ENCODE peak calls at places on chromosomes 4 and X, in seven cellular contexts. E, L, F, V, H, R and O are unnamed samples. For H3K27me3, the result is how much of the 10 kb centered on the place peaks cover.

GRCh38 chr4:129602447-129602846 is 506.5 kb downstream of the C4orf33 start:
- DNase-seq in E (no peak), L (no peak), F (no peak), V (no peak), H (no peak), R (no peak), O (no peak)

GRCh38 chrX:83984961-83985360 is 124.0 kb downstream of the CYLC1 start:
- DNase-seq in E (no peak), L (no peak), F (no peak), V (no peak), H (no peak), R (no peak), O (no peak)

GRCh38 chrX:94751611-94752010 is 1077.6 kb downstream of the FAM133A start:
- DNase-seq in E (no peak), L (no peak), F (no peak), V (no peak), H (no peak), R (no peak), O (no peak)

GRCh38 chr4:77418333-77418732 is 187.3 kb upstream of the CXCL13 start:
- DNase-seq in E (no peak), L (no peak), F (peak), V (peak), H (no peak), R (no peak), O (no peak)

GRCh38 chrX:96576358-96576757 is 108.3 kb upstream of the DIAPH2 start:
- DNase-seq in E (no peak), L (no peak), F (no peak), V (no peak), H (no peak), R (no peak), O (no peak)

GRCh38 chr4:28287837-28288236 is 1427.2 kb downstream of the STIM2 start:
- DNase-seq in E (no peak), L (no peak), F (no peak), V (no peak), H (no peak), R (no peak), O (peak)

GRCh38 chr4:118363166-118363565 is 10.4 kb upstream of the PRSS12 start:
- DNase-seq in E (no peak), L (no peak), F (no peak), V (no peak), H (no peak), R (no peak), O (no peak)

GRCh38 chr4:17027495-17027894 is 129.1 kb upstream of the LDB2 start:
- DNase-seq in E (no peak), L (no peak), F (peak), V (no peak), H (no peak), R (no peak), O (no peak)

GRCh38 chr4:17707671-17708070 is 73.8 kb downstream of the FAM184B start:
- DNase-seq in E (no peak), L (no peak), F (no peak), V (no peak), H (no peak), R (no peak), O (no peak)

GRCh38 chr4:96736352-96736889 is 896.5 kb downstream of the PDHA2 start:
- DNase-seq in E (no peak), L (no peak), F (peak), V (no peak), H (no peak), R (no peak), O (no peak)

GRCh38 chr4:13966241-13967195 is 339.0 kb upstream of the BOD1L1 start:
- DNase-seq in E (no peak), L (no peak), F (no peak), V (no peak), H (no peak), R (no peak), O (no peak)

GRCh38 chr4:80535551-80535950 is 200.0 kb downstream of the CFAP299 start:
- DNase-seq in E (no peak), L (no peak), F (no peak), V (no peak), H (no peak), R (no peak), O (no peak)

GRCh38 chr4:17077105-17077504 is 178.7 kb upstream of the LDB2 start:
- DNase-seq in E (no peak), L (no peak), F (no peak), V (no peak), H (no peak), R (no peak), O (no peak)

GRCh38 chrX:154815274-154815818 is 10.1 kb upstream of the MPP1 start:
- DNase-seq in E (no peak), L (no peak), F (no peak), V (no peak), H (no peak), R (no peak), O (no peak)

GRCh38 chr4:119212964-119213606 is 572 bp downstream of the USP53 start:
- DNase-seq in E (peak), L (peak), F (peak), V (peak), H (peak), R (peak), O (peak)

GRCh38 chr4:7523526-7523925 is 88.8 kb upstream of the PSAPL1 start:
- DNase-seq in E (no peak), L (no peak), F (no peak), V (no peak), H (no peak), R (no peak), O (no peak)

GRCh38 chr4:76872556-76872955 is 25.4 kb downstream of the SOWAHB start:
- DNase-seq in E (no peak), L (no peak), F (no peak), V (no peak), H (no peak), R (no peak), O (no peak)

DNA sequence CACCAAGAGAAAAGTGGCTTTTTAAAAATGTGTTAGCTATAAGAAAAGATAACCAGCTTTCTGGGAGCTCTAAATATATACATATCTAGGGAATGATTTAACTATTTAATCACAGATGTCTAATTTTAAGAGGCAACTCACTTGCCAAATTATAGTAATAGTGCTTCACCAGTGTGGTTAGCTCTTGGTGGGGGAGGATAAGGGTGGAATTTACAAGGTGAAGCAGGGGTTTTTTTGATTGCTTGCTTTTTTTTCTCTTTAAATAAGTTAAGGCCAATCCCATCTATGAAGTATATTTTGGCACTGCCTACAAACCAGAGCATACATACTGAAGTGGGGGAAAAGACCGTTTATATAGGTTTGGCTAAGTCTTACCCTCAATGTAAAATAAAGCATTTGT is 547.8 kb upstream of the DIPK2B start:
- DNase-seq in E (no peak), L (no peak), F (no peak), V (no peak), H (no peak), R (no peak), O (no peak)
- TF ChIP-seq POLR2A in E (no peak), L (no peak), F (no peak), V (no peak), H (no peak), R (no peak), O (no peak)

DNA sequence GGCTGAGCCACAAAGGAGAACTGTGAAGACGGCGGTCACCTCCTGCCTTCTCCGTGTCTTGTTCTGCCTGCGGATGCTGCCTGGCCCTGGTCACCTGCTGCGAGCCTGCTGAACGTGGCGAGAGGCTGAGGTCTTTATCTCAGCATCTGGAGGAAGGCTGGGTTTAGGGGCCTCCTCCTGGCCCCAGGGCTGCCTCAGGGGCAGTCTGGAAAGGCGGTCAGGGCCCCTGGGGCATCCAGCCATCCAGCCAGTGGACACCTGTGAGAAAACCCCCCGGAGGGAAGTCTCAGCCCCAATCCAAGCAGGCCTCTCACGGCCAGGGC is 11.2 kb downstream of the PDE6B start:
- DNase-seq in E (no peak), L (no peak), F (no peak), V (no peak), H (peak), R (no peak), O (no peak)
- H3K27me3 ChIP-seq in E (under half), L (under half), F (under half), V (under half), H (under half), R (under half), O (under half)

DNA sequence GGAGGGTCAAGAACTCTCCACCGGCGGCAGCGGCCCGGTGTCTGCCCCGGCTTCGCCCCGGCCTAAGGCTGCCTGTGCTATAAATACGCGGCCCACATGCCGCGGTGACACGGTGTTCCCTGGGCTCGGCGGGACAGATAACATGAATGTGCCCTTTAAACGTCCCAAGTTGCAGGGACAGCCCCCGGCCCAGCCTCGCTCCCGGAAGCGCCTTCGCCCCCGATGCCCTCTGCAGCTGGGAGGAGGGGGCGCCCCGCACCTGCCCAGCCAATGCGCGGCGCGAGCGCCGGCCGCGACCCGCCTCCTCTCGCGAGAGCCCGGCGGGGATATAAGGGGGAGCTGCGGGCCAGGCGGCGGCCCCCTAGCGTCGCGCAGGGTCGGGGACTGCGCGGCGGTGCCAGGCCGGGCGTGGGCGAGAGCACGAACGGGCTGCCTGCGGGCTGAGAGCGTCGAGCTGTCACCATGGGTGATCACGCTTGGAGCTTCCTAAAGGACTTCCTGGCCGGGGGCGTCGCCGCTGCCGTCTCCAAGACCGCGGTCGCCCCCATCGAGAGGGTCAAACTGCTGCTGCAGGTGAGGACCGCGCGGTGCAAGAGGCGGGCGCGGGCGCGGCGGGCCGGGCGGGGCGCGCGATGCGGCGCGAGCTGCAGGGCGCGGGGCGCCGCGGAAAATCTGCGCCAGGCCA is at the start of gene SLC25A4:
- DNase-seq in E (peak), L (peak), F (peak), V (peak), H (peak), R (peak), O (peak)
- TF ChIP-seq POLR2A in E (peak), L (peak), F (peak), V (peak), H (peak), R (peak), O (peak)

GRCh38 chrX:131633285-131633917 is 89.5 kb downstream of the OR13H1 start:
- DNase-seq in E (no peak), L (peak), F (peak), V (peak), H (peak), R (peak), O (peak)
- H3K27me3 ChIP-seq in E (under half), L (under half), F (under half), V (under half), H (under half), R (under half), O (under half)

GRCh38 chrX:49040376-49040955 is 2.7 kb downstream of the TFE3 start:
- DNase-seq in E (no peak), L (no peak), F (no peak), V (no peak), H (no peak), R (no peak), O (no peak)

GRCh38 chrX:49041683-49042529 is 1.3 kb downstream of the TFE3 start:
- DNase-seq in E (no peak), L (no peak), F (no peak), V (no peak), H (no peak), R (no peak), O (peak)

GRCh38 chrX:49043987-49044281 is 777 bp upstream of the TFE3 start:
- DNase-seq in E (no peak), L (no peak), F (no peak), V (no peak), H (no peak), R (no peak), O (no peak)

GRCh38 chrX:49042581-49043219 is 457 bp downstream of the TFE3 start:
- DNase-seq in E (no peak), L (no peak), F (no peak), V (no peak), H (no peak), R (no peak), O (no peak)

GRCh38 chrX:49043220-49043986 is at the start of gene TFE3:
- DNase-seq in E (peak), L (peak), F (peak), V (peak), H (peak), R (peak), O (peak)
- TF ChIP-seq POLR2A in E (peak), L (peak), F (no peak), V (peak), H (peak), R (peak), O (peak)

GRCh38 chr4:1406946-1407656 is 859 bp upstream of the NKX1-1 start:
- DNase-seq in E (no peak), L (no peak), F (no peak), V (no peak), H (no peak), R (peak), O (no peak)

GRCh38 chr4:1408418-1408817 is 2.2 kb upstream of the NKX1-1 start:
- DNase-seq in E (no peak), L (no peak), F (no peak), V (no peak), H (no peak), R (peak), O (no peak)

GRCh38 chr4:1406416-1406945 is at the start of gene NKX1-1:
- DNase-seq in E (no peak), L (no peak), F (no peak), V (no peak), H (no peak), R (peak), O (no peak)

GRCh38 chr4:1409079-1409805 is 3.0 kb upstream of the NKX1-1 start:
- DNase-seq in E (no peak), L (no peak), F (no peak), V (no peak), H (no peak), R (no peak), O (no peak)

GRCh38 chr4:1407657-1408333 is 1.6 kb upstream of the NKX1-1 start:
- DNase-seq in E (no peak), L (no peak), F (no peak), V (no peak), H (no peak), R (no peak), O (no peak)
- H3K27me3 ChIP-seq in E (under half), L (under half), F (under half), V (half or more), H (under half), R (half or more), O (under half)

DNA sequence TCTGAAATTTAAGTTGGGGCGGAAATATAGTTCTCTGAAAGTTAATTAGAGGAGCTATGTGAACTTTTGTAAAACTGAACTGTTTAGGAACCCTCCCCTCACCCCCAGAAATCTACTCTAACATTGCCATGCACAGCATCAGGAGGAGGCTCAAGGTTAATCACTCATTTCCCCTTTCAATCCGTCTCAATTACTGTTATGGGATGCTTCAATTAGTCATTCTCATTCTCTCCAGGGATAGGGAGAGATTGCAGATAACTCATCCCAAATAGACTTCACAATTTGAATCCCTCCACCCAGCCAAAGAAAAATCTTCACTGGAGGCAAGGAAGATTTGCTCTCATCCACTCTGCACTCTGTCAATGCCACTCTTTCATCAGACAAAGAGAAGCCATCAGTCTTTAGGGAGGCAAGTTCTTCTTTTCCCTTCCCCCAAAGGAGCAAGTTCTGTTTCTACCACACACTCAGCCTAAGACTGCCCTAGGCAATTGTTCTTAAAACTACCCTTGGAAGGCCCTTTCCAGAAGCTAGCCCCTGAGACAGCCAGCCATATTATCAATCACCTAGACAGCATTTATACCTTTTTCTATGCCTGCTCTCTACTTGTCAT is 140.4 kb downstream of the SLC10A7 start:
- DNase-seq in E (no peak), L (no peak), F (no peak), V (no peak), H (no peak), R (no peak), O (no peak)
- TF ChIP-seq POLR2A in E (no peak), L (no peak), F (no peak), V (no peak), H (no peak), R (no peak), O (no peak)

DNA sequence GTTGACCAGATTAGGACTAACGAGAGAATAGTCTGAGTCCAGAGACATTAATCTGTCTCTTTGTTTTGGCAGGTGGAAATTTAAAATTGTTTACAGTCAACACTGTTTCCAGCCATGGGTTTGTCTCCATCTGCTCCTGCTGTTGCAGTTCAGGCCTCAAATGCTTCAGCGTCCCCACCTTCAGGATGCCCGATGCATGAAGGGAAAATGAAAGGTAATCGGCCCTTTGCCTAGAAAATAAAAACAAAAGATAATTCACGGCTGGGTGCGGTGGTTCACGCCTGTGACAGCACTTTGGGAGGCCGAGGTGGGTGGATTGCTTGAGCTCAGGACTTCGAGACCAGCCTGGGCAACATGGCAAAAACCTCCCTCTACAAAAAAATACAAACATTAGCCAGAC is 815 bp downstream of the HCCS start:
- DNase-seq in E (no peak), L (no peak), F (no peak), V (peak), H (no peak), R (no peak), O (no peak)
- H3K27me3 ChIP-seq in E (under half), L (under half), F (under half), V (under half), H (under half), R (under half), O (under half)

GRCh38 chrX:120250522-120251271 is at the start of gene ZBTB33:
- DNase-seq in E (peak), L (peak), F (peak), V (peak), H (peak), R (peak), O (peak)
- TF ChIP-seq POLR2A in E (no peak), L (peak), F (no peak), V (peak), H (peak), R (peak), O (peak)